ENCODE peak calls at places on chromosomes 6 and 20, in eight cellular contexts. X is breast epithelium, S is HFFc6, N is Peyer's patch, B is tibial artery, O is endodermal cell, K is neural progenitor cell, R is spleen. Z is an unnamed sample.

GRCh38 chr6:37236921-37237320 is 20.7 kb upstream of the TBC1D22B start:
- DNase-seq in B (no peak), N (no peak), R (no peak), S (peak; percentile 3), O (no peak), K (no peak), X (no peak), Z (no peak)

GRCh38 chr20:45467861-45468260 is 1.7 kb upstream of the WFDC2 start:
- DNase-seq in B (no peak), S (no peak), K (no peak), R (no peak), X (peak; percentile 52), O (peak; percentile 71), N (no peak), Z (no peak)

GRCh38 chr6:33427585-33428218 is 7.8 kb downstream of the SYNGAP1 start:
- DNase-seq in B (peak; percentile 78), R (peak; percentile 93), N (peak; percentile 66), O (peak; percentile 75), X (no peak), K (peak; percentile 79), S (no peak), Z (peak; percentile 85)

GRCh38 chr20:62549499-62550086 is 73.8 kb upstream of the GATA5 start:
- DNase-seq in X (no peak), S (no peak), B (peak; percentile 72), R (no peak), O (no peak), K (peak; percentile 32), N (no peak), Z (no peak)

GRCh38 chr6:22980446-22980845 is 411.1 kb downstream of the HDGFL1 start:
- DNase-seq in S (no peak), K (no peak), B (no peak), O (no peak), N (no peak), R (no peak), X (no peak), Z (no peak)

GRCh38 chr6:150038202-150038830 is 13.0 kb upstream of the RAET1L start:
- DNase-seq in N (no peak), X (no peak), O (peak; percentile 71), R (no peak), S (no peak), B (no peak), K (peak; percentile 29), Z (no peak)

GRCh38 chr6:43196337-43196736 is 14.3 kb downstream of the CUL9 start:
- DNase-seq in O (no peak), S (no peak), K (no peak), N (no peak), X (peak; percentile 5), B (no peak), R (peak; percentile 47), Z (no peak)

GRCh38 chr6:104887350-104887749 is 27.6 kb upstream of the HACE1 start:
- DNase-seq in S (no peak), R (no peak), B (no peak), X (no peak), N (no peak), K (peak; percentile 74), O (peak; percentile 56), Z (peak; percentile 24)

GRCh38 chr6:119043265-119043664 is 35.2 kb downstream of the FAM184A start:
- DNase-seq in R (no peak), N (no peak), O (no peak), X (no peak), B (no peak), S (no peak), K (no peak), Z (no peak)

GRCh38 chr6:25012657-25013056 is 76.9 kb upstream of the RIPOR2 start:
- DNase-seq in K (no peak), R (no peak), O (no peak), X (no peak), N (no peak), S (peak; percentile 67), B (no peak), Z (no peak)

GRCh38 chr6:1767481-1768246 is 157.9 kb downstream of the FOXC1 start:
- DNase-seq in O (no peak), B (peak; percentile 86), K (no peak), N (no peak), R (no peak), S (peak; percentile 72), X (no peak), Z (no peak)

GRCh38 chr6:81820422-81820821 is 67.9 kb upstream of the TENT5A start:
- DNase-seq in S (no peak), X (no peak), K (no peak), N (no peak), O (no peak), B (no peak), R (no peak), Z (no peak)

GRCh38 chr20:63565699-63566335 is 8.2 kb downstream of the HELZ2 start:
- DNase-seq in N (no peak), B (no peak), O (no peak), S (no peak), K (no peak), X (no peak), R (peak; percentile 77), Z (no peak)

GRCh38 chr6:137188855-137189254 is 15.4 kb upstream of the IL22RA2 start:
- DNase-seq in S (no peak), K (peak; percentile 59), N (no peak), R (no peak), O (no peak), X (no peak), B (no peak), Z (no peak)

GRCh38 chr6:21935561-21936028 is 342.0 kb downstream of the SOX4 start:
- DNase-seq in B (no peak), N (no peak), R (no peak), S (peak; percentile 53), O (peak; percentile 78), X (no peak), K (peak; percentile 53), Z (peak; percentile 26)

GRCh38 chr6:52135217-52135616 is 47.8 kb upstream of the PKHD1 start:
- DNase-seq in N (no peak), B (no peak), X (no peak), K (no peak), O (no peak), S (no peak), R (no peak), Z (no peak)

GRCh38 chr6:15621203-15622044 is 41.4 kb downstream of the DTNBP1 start:
- DNase-seq in S (no peak), R (peak; percentile 88), N (no peak), K (peak; percentile 65), O (peak; percentile 78), B (no peak), X (no peak), Z (peak; percentile 17)

GRCh38 chr20:37201827-37202162 is 22.4 kb upstream of the MROH8 start:
- DNase-seq in X (no peak), N (no peak), B (no peak), R (no peak), K (no peak), S (peak; percentile 13), O (no peak), Z (no peak)

DNA sequence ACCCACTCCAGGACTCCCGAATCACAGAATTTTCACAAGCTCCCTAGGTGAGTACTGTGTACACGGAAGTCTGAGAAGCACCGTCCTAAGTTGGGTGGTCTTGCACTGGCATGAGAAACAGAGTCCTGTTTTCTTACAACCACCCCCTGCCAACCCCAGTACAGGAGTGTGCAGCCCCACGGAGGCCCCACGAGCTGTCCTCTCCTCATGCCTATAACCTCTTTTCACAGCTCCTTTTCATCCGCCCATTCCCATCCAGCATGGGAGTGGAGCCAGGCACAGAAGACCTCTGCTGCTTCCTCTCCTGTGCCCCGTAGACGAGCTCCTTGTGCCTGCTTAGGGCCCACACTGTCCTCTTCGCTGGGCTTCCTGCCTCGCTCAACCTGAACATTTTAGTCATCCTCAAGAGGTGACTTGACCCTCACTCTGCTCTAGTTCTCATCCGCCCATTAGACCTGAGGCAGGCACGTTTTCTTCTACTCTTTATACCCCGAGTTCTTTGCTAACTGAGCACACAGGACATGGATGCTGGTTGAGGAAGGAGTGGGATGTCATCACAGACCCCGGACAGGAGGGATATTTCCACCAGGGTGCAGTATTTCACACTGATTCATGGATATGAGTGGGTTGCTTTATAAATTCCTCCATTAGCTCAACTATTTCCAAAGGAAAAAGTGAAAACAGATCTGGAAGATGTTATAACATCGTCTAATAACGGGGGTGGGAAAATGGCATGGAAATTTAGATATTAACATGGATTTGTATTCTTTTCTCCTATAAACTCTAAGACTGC is 160.5 kb downstream of the TTLL2 start:
- DNase-seq in O (no peak), N (no peak), S (no peak), B (no peak), K (no peak), R (no peak), X (no peak), Z (no peak)
- TF ChIP-seq CTCF in O (peak; percentile 51), N (peak; percentile 41), S (no peak), B (peak; percentile 75), K (peak; percentile 31), R (peak; percentile 21), X (no peak), Z (peak; percentile 29)

DNA sequence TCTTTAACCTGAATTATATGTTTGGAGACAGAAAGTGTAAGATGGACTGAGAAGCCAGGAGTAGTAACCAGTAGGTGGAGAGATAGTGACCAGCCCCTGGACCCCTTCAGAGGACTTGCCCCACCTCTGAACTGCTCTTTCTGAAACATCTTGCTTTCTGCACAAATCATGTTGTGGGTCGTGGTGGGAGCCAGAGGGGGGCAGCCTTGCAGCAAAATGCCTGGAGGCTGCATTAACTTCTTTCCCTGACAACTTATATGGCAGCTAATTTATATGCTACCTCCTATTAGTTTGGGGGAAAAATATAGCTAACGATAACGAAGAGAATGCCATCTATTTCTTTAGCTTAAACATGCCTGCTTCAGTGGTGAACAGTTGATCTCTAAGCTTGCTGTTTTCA is 859.8 kb downstream of the MAFB start:
- DNase-seq in B (no peak), X (no peak), K (peak; percentile 60), O (peak; percentile 79), S (no peak), N (no peak), R (no peak), Z (no peak)
- TF ChIP-seq CTCF in B (no peak), X (no peak), K (peak; percentile 71), O (peak; percentile 81), S (peak; percentile 54), N (no peak), R (no peak), Z (peak; percentile 44)

DNA sequence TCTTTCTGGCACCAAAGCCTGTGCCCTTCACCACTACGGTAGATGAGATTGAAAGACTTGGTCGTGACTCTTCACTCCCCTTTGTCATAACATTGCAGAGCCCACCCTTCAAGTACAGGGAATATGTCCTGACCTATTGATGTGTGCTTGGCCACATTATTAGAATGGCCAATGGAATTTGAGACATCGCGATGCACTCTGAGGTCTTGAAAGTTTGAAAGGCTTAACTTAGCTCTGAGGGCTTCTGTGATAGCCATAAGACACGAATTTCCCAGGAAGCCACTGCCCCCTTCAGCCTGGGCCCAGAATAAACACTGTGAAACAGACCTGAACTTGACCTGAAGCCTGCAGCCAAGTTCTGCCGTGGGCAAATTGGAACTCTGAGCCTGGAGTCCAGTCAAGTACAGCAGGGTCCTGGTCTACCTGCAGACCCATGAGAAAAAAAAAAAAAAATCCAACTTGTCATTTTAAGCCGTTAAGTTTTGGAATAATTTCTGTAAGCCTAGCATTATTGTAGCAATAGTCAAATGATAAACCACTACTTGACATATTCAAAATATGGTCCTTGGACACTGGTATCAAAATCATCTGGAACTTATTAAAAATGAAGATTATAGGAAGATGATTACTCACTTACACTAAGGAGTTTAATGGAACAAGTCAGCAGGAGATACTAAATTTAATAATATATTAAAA is 36.9 kb upstream of the TRAF3IP2 start:
- DNase-seq in S (peak; percentile 47), K (no peak), N (no peak), R (no peak), X (no peak), B (peak; percentile 83), O (peak; percentile 90), Z (peak; percentile 64)
- TF ChIP-seq CTCF in S (peak; percentile 75), K (peak; percentile 47), N (peak; percentile 68), R (no peak), X (peak; percentile 10), B (peak; percentile 60), O (peak; percentile 80), Z (peak; percentile 71)

GRCh38 chr6:130470777-130471176 is 105.0 kb downstream of the TMEM200A start:
- DNase-seq in S (no peak), N (no peak), B (no peak), X (no peak), K (no peak), R (no peak), O (peak; percentile 49), Z (no peak)
- TF ChIP-seq CTCF in S (no peak), N (no peak), B (no peak), X (no peak), K (no peak), R (no peak), O (no peak), Z (no peak)

Z was measured in GM13977.